ENCODE peak calls at places on chromosomes 2 and 18, in ten cellular contexts. I is skeletal muscle cell, S is psoas muscle, Y is GM23338, E is mesenchymal stem cell, X is upper lobe of right lung, Q is fibroblast of the aortic adventitia, C is thyroid gland, P is A549, W is AG04450. K is an unnamed sample.

GRCh38 chr2:117128471-117128870 is 686.0 kb upstream of the DDX18 start:
- DNase-seq in X (no peak), I (no peak), Y (no peak), E (peak), W (no peak), Q (no peak), C (no peak), S (no peak), P (no peak), K (no peak)

GRCh38 chr18:28890796-28891195 is 713.9 kb upstream of the CDH2 start:
- DNase-seq in I (no peak), P (no peak), C (no peak), Q (no peak), W (no peak), X (no peak), S (no peak), E (no peak), Y (no peak), K (no peak)

GRCh38 chr2:62958206-62958605 is 92.4 kb upstream of the OTX1 start:
- DNase-seq in I (no peak), Y (no peak), X (no peak), P (no peak), Q (no peak), W (no peak), E (no peak), S (no peak), C (no peak), K (no peak)

GRCh38 chr2:238123991-238124470 is 14.4 kb upstream of the KLHL30 start:
- DNase-seq in E (no peak), S (peak), X (no peak), Y (no peak), I (no peak), Q (no peak), W (no peak), C (no peak), P (no peak), K (no peak)

GRCh38 chr2:236168110-236169067 is at the start of gene GBX2:
- DNase-seq in W (no peak), Q (no peak), I (no peak), C (peak), S (peak), X (peak), P (peak), E (peak), Y (peak), K (no peak)

GRCh38 chr18:63088262-63088661 is 231.3 kb downstream of the BCL2 start:
- DNase-seq in S (no peak), W (no peak), Y (peak), I (no peak), C (no peak), P (no peak), X (no peak), Q (no peak), E (no peak), K (no peak)

GRCh38 chr2:151043484-151043883 is 218.2 kb downstream of the RBM43 start:
- DNase-seq in Q (peak), W (peak), E (no peak), Y (peak), I (peak), P (no peak), X (no peak), S (no peak), C (no peak), K (no peak)

GRCh38 chr2:109292377-109292776 is 163.4 kb downstream of the SH3RF3 start:
- DNase-seq in E (no peak), I (no peak), S (no peak), X (no peak), C (no peak), Q (no peak), W (no peak), P (no peak), Y (no peak), K (no peak)

GRCh38 chr18:1513519-1513918 is 608.8 kb downstream of the ADCYAP1 start:
- DNase-seq in Q (no peak), W (no peak), I (no peak), P (no peak), Y (no peak), C (no peak), X (no peak), E (no peak), S (no peak), K (no peak)

GRCh38 chr2:119425620-119426395 is 5.8 kb upstream of the TMEM37 start:
- DNase-seq in Q (no peak), S (no peak), C (no peak), I (no peak), X (no peak), E (peak), W (no peak), P (no peak), Y (no peak), K (no peak)

GRCh38 chr18:27121108-27121507 is 64.0 kb downstream of the CHST9 start:
- DNase-seq in W (no peak), S (no peak), X (no peak), Y (no peak), Q (no peak), P (no peak), E (no peak), I (no peak), C (no peak), K (no peak)

DNA sequence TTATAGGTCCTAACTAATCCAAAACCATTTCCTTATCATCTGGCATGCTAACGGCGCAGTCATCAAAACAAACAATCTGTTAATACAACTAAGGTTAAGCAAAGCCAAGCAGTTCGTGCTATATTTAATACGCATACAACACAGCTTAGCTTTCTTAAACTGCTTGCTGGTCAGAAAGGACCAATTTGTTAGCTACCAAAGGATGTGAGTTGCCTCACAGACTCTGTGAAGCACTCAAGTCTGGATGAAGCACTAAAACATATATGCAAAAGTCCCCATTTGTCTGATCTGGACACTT is 66.9 kb downstream of the ZEB2 start:
- DNase-seq in P (no peak), E (peak), C (no peak), X (no peak), Q (peak), S (no peak), Y (no peak), I (no peak), W (no peak), K (no peak)
- H3K4me3 ChIP-seq in P (no peak), E (no peak), C (no peak), X (peak), Q (peak), S (peak), Y (peak), I (peak), W (peak), K (peak)

DNA sequence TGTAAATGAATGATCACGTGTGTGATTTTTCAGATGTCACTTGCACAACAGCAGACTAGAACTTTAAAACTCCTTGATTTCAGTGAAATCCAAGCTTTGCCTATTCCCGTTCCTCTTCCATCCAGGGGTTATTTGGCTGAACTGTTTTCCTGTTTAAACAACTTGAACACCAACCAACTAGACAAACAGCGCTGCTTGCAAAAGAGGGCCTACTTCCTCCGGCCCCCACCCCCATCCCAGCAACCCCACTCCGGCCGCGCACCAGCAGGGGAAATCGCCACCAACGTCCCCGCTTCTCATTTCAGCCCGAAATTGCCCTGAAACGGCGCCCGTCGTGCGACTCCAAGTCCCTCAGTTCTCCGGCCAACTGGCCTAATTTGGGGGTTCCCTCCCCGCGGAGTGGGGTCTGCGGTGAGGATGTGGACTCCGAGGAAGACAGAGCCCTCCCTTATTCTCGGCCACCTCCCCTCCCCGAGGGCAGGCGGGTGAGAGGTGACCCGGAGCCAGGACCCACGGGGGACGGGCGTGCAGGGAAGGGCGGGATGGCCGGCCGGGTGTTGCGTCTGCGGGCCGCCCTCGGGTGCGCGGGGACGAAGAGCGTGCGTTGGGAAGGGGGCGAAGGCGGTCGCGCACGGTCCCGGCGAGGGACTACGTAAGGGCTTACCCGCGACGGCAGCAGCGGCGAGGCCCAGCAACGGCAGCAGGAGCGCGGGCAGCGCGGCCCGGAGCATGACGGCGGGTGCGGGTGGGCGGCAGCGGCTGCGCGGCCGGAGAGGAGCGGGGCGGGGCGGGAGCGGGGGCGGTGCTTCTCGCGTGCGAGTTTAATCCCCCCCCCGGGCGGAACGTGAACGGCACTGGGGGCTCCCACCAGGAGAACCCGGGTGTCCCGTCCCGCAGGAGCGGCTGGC is at the start of gene CD302:
- DNase-seq in Y (peak), X (peak), Q (peak), E (peak), P (peak), I (peak), C (peak), S (peak), W (no peak), K (peak)
- H3K4me3 ChIP-seq in Y (peak), X (peak), Q (peak), E (peak), P (peak), I (peak), C (peak), S (peak), W (peak), K (peak)

DNA sequence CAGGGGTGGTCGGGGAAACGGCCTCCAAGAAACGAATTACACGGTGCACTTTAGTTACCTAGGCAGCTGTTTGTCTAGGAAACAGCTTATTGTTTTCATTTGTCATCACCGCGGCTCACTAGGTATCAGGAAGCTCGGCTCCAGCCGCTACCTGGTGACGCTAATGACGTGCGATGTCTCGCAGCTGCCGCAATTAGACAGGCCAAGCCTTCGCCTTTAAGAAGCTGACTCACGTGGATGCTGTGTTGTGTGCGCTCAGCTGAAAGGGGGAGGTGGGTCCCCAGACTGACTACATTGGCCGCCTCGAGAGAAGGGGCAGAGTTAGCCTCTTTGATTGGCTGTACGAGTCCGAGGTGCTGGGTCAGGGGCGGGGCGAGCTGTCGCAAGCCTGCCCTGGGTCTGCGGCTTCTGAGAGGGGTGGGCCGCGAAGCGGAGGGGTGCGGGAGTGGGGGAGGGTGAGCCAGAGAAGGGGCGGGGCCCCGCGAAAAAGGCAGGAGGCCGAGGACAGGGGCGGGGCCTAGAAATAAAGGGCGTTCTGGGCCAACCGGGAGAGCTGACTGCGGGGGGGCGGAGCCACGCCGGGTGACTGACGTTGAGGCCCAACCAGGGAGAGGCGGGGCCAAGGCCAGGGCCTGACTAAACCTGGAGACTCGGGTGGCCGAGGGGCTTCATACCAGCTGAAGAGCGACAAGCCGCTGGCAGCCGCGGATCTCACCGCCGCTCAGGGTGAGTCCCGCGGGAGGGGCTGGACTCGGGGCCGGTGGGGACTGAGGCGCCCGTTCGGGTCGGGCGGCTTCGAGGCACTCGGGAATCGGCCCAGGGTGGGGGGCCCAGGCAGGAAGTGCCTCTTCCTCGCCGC is at the start of gene YPEL5:
- DNase-seq in I (peak), Y (peak), P (peak), S (peak), C (peak), Q (peak), W (peak), X (peak), E (peak), K (peak)
- H3K4me3 ChIP-seq in I (peak), Y (peak), P (peak), S (peak), C (peak), Q (peak), W (peak), X (peak), E (peak), K (peak)

DNA sequence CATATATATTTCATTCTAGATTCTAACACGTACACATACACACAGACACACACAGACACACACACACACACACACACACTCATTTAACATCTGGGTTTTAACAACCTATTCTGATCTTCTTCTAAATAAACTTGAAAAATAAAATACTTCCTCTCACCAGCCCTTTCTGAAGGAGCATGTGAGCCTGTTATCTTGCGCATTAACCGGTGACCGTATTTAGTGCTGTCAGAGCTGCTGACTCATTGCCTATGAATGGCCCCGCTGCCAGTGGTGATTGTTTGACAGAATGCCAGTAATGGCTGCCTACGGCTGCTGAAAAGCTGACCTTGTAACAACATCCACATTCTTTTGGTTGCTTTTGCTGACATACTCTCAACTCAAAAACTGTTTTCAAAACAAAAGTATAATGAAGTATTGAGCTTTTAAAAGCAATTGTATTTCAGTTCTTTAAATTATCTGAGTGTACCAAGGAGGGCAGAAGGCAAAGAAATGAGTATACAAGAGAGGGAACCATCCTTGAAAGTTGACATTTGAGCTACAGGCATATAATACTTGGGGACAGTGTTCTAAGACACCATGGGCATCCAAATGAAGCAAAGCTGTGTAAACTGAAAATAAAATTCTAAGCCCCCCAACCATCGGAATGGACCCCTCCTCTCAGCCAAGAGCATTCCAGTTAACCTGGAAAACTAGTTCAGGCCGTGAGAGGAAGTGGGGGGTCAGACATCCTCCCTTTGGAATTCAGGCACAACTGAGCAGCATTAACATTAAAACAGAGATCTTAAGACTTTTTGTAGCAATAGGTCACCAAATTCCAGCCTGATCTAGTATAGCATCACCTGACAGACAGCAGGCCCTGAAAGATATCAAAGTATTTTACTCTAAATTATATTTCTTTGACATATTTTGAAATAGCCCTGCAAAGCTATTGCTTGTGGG is 50.2 kb upstream of the DTNA start:
- DNase-seq in P (peak), S (peak), I (peak), Q (peak), Y (peak), E (peak), C (peak), X (peak), W (peak), K (peak)
- H3K4me3 ChIP-seq in P (no peak), S (peak), I (no peak), Q (no peak), Y (peak), E (no peak), C (no peak), X (no peak), W (no peak), K (no peak)

GRCh38 chr18:10313016-10313342 is 141.5 kb upstream of the APCDD1 start:
- DNase-seq in E (no peak), W (no peak), Q (no peak), S (no peak), I (no peak), C (no peak), P (no peak), X (no peak), Y (no peak), K (no peak)
- H3K4me3 ChIP-seq in E (no peak), W (no peak), Q (no peak), S (no peak), I (no peak), C (no peak), P (no peak), X (no peak), Y (no peak), K (no peak)

GRCh38 chr2:172736419-172737174 is 952 bp downstream of the RAPGEF4 start:
- DNase-seq in P (no peak), W (no peak), Q (no peak), Y (peak), E (peak), I (no peak), S (no peak), X (no peak), C (peak), K (no peak)
- H3K4me3 ChIP-seq in P (peak), W (peak), Q (no peak), Y (peak), E (no peak), I (peak), S (peak), X (peak), C (peak), K (peak)

GRCh38 chr2:230908595-230909191 is 16.3 kb downstream of the GPR55 start:
- DNase-seq in Y (no peak), S (no peak), X (peak), P (peak), Q (peak), W (peak), E (peak), I (peak), C (peak), K (no peak)
- H3K4me3 ChIP-seq in Y (no peak), S (no peak), X (no peak), P (no peak), Q (no peak), W (no peak), E (no peak), I (no peak), C (no peak), K (no peak)

GRCh38 chr18:80148316-80149199 is 39.5 kb downstream of the ADNP2 start:
- DNase-seq in C (peak), X (peak), Q (peak), W (no peak), E (no peak), P (no peak), I (no peak), Y (no peak), S (no peak), K (no peak)
- H3K4me3 ChIP-seq in C (peak), X (peak), Q (peak), W (peak), E (no peak), P (peak), I (peak), Y (peak), S (peak), K (peak)